ENCODE peak calls at places on chromosomes 13 and 19, in six cellular contexts. E is BJ, Q is PC-9, G is neural crest cell, I is transverse colon, S is ascending aorta. B is an unnamed sample.

GRCh38 chr13:31896427-31896826 is 135.1 kb upstream of the FRY start:
- DNase-seq in E (peak), Q (no peak), G (no peak), I (no peak), S (no peak), B (peak)

GRCh38 chr13:110390572-110390971 is 83.5 kb downstream of the COL4A2 start:
- DNase-seq in E (no peak), Q (peak), G (no peak), I (no peak), S (no peak), B (no peak)

GRCh38 chr13:50800091-50800739 is 43.3 kb downstream of the DLEU7 start:
- DNase-seq in E (no peak), Q (no peak), G (no peak), I (no peak), S (no peak), B (no peak)

GRCh38 chr13:40813662-40814454 is 24.4 kb downstream of the SLC25A15 start:
- DNase-seq in E (no peak), Q (no peak), G (no peak), I (no peak), S (no peak), B (peak)

GRCh38 chr13:98405107-98405571 is 171.8 kb downstream of the STK24 start:
- DNase-seq in E (no peak), Q (no peak), G (peak), I (no peak), S (no peak), B (no peak)

GRCh38 chr19:12834418-12834943 is at the start of gene RTBDN:
- DNase-seq in E (no peak), Q (no peak), G (no peak), I (no peak), S (no peak), B (no peak)

GRCh38 chr19:57280913-57281425 is 684 bp downstream of the ZNF460 start:
- DNase-seq in E (no peak), Q (peak), G (no peak), I (no peak), S (no peak), B (peak)

GRCh38 chr13:94706854-94707399 is 5.4 kb downstream of the SOX21 start:
- DNase-seq in E (no peak), Q (no peak), G (peak), I (no peak), S (no peak), B (peak)

GRCh38 chr19:17219286-17219685 is 4.1 kb downstream of the USE1 start:
- DNase-seq in E (no peak), Q (no peak), G (no peak), I (no peak), S (no peak), B (no peak)

GRCh38 chr19:8643860-8644653 is 13.6 kb downstream of the NFILZ start:
- DNase-seq in E (no peak), Q (no peak), G (no peak), I (no peak), S (no peak), B (no peak)

GRCh38 chr13:23547000-23547590 is 23.1 kb upstream of the TNFRSF19 start:
- DNase-seq in E (no peak), Q (no peak), G (no peak), I (peak), S (no peak), B (no peak)

GRCh38 chr19:55247621-55248099 is 11.2 kb downstream of the PPP6R1 start:
- DNase-seq in E (peak), Q (peak), G (no peak), I (peak), S (no peak), B (no peak)

GRCh38 chr13:66665991-66666390 is 564.1 kb downstream of the PCDH9 start:
- DNase-seq in E (peak), Q (no peak), G (peak), I (no peak), S (no peak), B (no peak)

GRCh38 chr13:59834801-59835200 is 328.9 kb downstream of the DIAPH3 start:
- DNase-seq in E (peak), Q (no peak), G (no peak), I (no peak), S (no peak), B (no peak)

GRCh38 chr19:16262618-16263017 is 62.0 kb upstream of the KLF2 start:
- DNase-seq in E (no peak), Q (no peak), G (no peak), I (peak), S (no peak), B (no peak)

GRCh38 chr19:6393982-6394412 is 1.0 kb upstream of the GTF2F1 start:
- DNase-seq in E (no peak), Q (no peak), G (no peak), I (peak), S (no peak), B (no peak)

GRCh38 chr13:21006141-21007005 is 55.0 kb downstream of the LATS2 start:
- DNase-seq in E (no peak), Q (no peak), G (no peak), I (no peak), S (no peak), B (no peak)

GRCh38 chr13:26976336-26976735 is 195.3 kb downstream of the USP12 start:
- DNase-seq in E (no peak), Q (no peak), G (no peak), I (no peak), S (no peak), B (no peak)

GRCh38 chr13:26973281-26973680 is 198.3 kb downstream of the USP12 start:
- DNase-seq in E (no peak), Q (no peak), G (no peak), I (no peak), S (no peak), B (no peak)

GRCh38 chr13:26968431-26969335 is 202.9 kb downstream of the USP12 start:
- DNase-seq in E (no peak), Q (no peak), G (no peak), I (peak), S (no peak), B (no peak)

GRCh38 chr13:26973946-26974345 is 197.7 kb downstream of the USP12 start:
- DNase-seq in E (no peak), Q (no peak), G (no peak), I (no peak), S (no peak), B (no peak)

GRCh38 chr13:26971990-26972888 is 199.4 kb downstream of the USP12 start:
- DNase-seq in E (no peak), Q (peak), G (no peak), I (peak), S (no peak), B (no peak)
- TF ChIP-seq CTCF in E (peak), Q (peak), G (peak), I (peak), S (no peak), B (peak)

GRCh38 chr19:14059093-14059480 is 2.8 kb downstream of the PALM3 start:
- DNase-seq in E (no peak), Q (no peak), G (peak), I (peak), S (no peak), B (peak)
- TF ChIP-seq CTCF in E (peak), Q (no peak), G (peak), I (peak), S (peak), B (peak)

GRCh38 chr13:37263881-37264280 is 158.4 kb upstream of the CSNK1A1L start:
- DNase-seq in E (no peak), Q (no peak), G (no peak), I (no peak), S (no peak), B (no peak)
- TF ChIP-seq CTCF in E (no peak), Q (no peak), G (no peak), I (no peak), S (no peak), B (no peak)

DNA sequence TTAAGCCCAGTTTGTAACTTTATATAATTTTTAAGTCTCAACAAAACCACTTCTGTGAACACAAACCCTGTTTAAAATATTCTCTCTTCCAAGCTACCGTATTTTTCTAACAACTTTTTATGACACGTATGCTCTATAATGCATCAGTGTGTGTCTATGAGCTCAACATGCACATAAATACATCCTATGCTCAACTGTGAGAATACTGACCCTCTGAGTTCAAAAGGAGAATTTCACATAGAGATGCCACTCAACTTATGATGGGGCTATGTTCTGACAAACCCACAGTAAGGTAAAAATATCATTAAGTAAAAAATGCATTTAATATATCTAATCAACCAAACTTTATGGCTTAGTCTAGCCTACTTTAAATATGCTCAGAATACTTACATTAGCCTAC is 1139.7 kb upstream of the SPRY2 start:
- DNase-seq in E (no peak), Q (no peak), G (no peak), I (no peak), S (no peak), B (no peak)
- TF ChIP-seq CTCF in E (no peak), Q (no peak), G (peak), I (peak), S (no peak), B (no peak)

GRCh38 chr19:51364200-51365106 is 1.7 kb downstream of the ETFB start:
- DNase-seq in E (no peak), Q (peak), G (no peak), I (no peak), S (no peak), B (no peak)

GRCh38 chr19:51367565-51368365 is 1.0 kb downstream of the CLDND2 start:
- DNase-seq in E (peak), Q (peak), G (peak), I (peak), S (peak), B (peak)

GRCh38 chr19:51366999-51367564 is 894 bp upstream of the ETFB start:
- DNase-seq in E (no peak), Q (peak), G (no peak), I (peak), S (no peak), B (no peak)

GRCh38 chr19:51366050-51366998 is at the start of gene ETFB:
- DNase-seq in E (peak), Q (peak), G (peak), I (peak), S (peak), B (peak)

DNA sequence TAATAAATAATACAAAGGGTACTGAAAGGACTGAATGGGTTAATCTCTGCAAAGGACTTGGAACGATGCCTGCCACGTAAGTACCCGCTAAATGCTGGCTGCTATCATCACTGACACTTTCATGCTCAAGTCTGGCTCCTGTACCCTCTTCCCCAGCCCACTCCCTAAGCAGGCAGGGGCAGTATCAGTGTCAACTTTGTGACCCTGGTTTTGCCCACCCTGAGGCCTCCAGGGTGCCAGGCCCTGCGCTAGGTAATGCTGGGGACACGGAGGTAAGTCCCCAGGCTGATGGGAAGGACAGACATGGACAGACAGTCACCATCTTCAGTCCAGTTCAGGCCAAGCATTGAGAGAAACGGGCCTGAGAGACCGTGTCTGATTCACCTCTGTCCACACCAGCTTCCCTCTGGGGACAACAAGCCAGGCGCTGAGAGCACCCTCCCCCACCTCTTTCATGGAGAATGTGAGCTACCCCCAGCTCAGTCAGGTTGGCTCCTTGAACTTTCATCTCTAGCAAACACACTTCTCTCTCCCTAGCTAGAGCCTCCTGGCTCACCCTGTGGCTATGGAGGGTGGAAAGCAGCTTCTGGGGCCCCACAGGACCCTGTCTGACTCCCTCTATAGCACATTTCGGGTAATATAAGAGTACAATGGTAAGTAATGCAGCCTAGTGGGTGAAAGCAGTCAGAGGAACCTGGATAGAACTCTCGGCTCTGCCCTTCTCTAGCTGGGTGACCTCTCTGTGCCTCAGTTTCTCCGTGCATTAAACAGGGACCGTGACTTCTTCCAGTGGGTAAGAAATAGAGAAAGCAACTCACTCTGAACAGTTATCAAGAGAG is 758 bp downstream of the ETFB start:
- DNase-seq in E (no peak), Q (peak), G (no peak), I (peak), S (no peak), B (no peak)
- TF ChIP-seq CTCF in E (peak), Q (no peak), G (no peak), I (no peak), S (no peak), B (no peak)

GRCh38 chr19:29783627-29784190 is 28.1 kb upstream of the CCNE1 start:
- DNase-seq in E (no peak), Q (no peak), G (no peak), I (no peak), S (no peak), B (no peak)

GRCh38 chr19:29785360-29785759 is 26.4 kb upstream of the CCNE1 start:
- DNase-seq in E (no peak), Q (no peak), G (no peak), I (no peak), S (no peak), B (no peak)

GRCh38 chr19:29784598-29785223 is 27.1 kb upstream of the CCNE1 start:
- DNase-seq in E (no peak), Q (no peak), G (no peak), I (no peak), S (no peak), B (no peak)

GRCh38 chr19:29789007-29789406 is 22.8 kb upstream of the CCNE1 start:
- DNase-seq in E (no peak), Q (no peak), G (no peak), I (no peak), S (no peak), B (no peak)

GRCh38 chr19:29785955-29786589 is 25.7 kb upstream of the CCNE1 start:
- DNase-seq in E (no peak), Q (no peak), G (no peak), I (no peak), S (no peak), B (peak)
- TF ChIP-seq CTCF in E (no peak), Q (peak), G (peak), I (no peak), S (no peak), B (peak)

DNA sequence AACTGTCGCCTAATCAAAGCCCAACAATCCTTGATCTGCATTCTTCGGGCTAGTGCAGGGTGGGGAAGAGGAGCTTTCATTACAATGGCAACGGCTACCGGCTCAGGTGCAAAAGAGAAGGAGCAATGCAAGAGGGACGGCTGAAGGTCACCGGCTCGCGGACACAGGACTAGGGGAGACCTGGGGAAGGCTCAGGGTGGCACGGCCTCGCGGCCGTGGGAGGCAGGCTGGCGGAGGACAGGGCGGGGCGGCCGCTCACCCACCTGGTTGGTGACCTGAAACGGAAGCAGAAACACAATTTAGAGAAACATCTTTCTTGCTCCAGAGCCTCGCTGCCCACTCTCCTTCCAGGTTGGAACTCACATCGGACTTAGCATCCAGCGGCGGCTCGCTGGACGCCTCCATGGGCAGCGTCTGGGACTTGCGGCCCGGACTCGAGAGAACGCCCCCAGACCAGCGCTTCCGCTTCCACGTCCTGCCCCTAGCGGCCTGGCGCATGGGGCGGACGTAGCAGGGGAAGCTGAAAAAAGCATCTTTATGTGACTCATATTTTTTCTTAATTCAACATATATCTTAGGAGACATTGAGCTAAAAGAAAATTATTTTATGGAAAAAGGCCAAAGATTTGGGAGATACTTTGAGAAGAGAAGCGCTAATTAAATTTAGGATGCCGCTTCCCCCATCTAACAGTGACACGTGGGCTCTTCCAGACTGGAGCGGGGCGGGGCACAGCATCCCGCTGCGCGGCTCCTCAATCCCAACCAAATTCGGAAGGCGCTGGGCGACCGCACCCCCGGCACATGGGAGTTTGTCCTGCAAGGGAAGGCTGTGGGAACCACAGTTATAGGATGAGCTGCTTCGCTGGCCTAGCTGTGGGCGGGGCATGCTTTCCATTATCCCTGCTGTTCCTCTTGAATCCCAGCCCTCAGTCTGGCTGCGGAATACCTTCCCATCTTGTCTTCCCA is at the start of gene COMMD6:
- DNase-seq in E (peak), Q (peak), G (peak), I (peak), S (no peak), B (peak)
- TF ChIP-seq CTCF in E (peak), Q (peak), G (peak), I (peak), S (peak), B (no peak)

GRCh38 chr13:19587635-19588300 is 26.4 kb upstream of the TPTE2 start:
- DNase-seq in E (no peak), Q (peak), G (no peak), I (no peak), S (no peak), B (peak)
- TF ChIP-seq CTCF in E (peak), Q (peak), G (peak), I (peak), S (peak), B (peak)

DNA sequence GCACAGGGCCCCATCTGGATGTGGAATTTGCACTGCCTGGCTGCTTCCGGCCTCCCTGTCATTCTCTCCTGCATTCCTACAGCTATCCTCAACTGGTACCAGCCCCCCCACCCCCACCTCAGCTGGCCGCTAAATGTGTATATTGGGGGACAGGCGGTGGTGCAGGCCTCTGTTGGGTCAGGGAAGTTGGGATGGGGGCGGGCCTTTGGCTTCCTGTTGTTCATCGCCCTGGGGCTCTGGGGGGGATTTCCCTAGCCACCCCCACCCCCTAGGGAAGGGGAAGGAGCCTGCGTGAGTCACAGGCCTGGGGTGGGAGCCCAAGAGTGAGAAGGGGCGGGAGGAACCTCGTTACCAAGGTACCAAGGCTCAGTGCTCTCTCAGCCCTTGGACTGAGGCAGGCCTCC is 10.6 kb downstream of the POU2F2 start:
- DNase-seq in E (peak), Q (peak), G (no peak), I (peak), S (peak), B (peak)
- TF ChIP-seq CTCF in E (no peak), Q (no peak), G (no peak), I (no peak), S (no peak), B (no peak)

B was measured in GM13976.